ENCODE peak calls at places on chromosomes 5 and 9, in four cellular contexts. T is psoas muscle, W is brain microvascular endothelial cell, K is SJSA1. Z is an unnamed sample. For H3K27me3, the result is how much of the 10 kb centered on the place peaks cover.

GRCh38 chr9:88772602-88773001 is 218.7 kb upstream of the S1PR3 start:
- DNase-seq in T (no peak), W (no peak), K (no peak), Z (no peak)

GRCh38 chr9:121840838-121841760 is 189.7 kb downstream of the DAB2IP start:
- DNase-seq in T (no peak), W (no peak), K (peak), Z (no peak)

GRCh38 chr5:91486638-91487037 is 103.5 kb upstream of the ARRDC3 start:
- DNase-seq in T (no peak), W (peak), K (no peak), Z (no peak)

GRCh38 chr5:27125856-27126255 is 87.5 kb upstream of the CDH9 start:
- DNase-seq in T (no peak), W (peak), K (no peak), Z (no peak)

GRCh38 chr9:3743901-3744413 is 218.2 kb upstream of the RFX3 start:
- DNase-seq in T (no peak), W (no peak), K (no peak), Z (no peak)

GRCh38 chr5:124263172-124263571 is 483.3 kb downstream of the ZNF608 start:
- DNase-seq in T (no peak), W (no peak), K (no peak), Z (no peak)

GRCh38 chr5:114782869-114783268 is 386.8 kb downstream of the TRIM36 start:
- DNase-seq in T (peak), W (no peak), K (no peak), Z (peak)

GRCh38 chr5:133049726-133050048 is 2.1 kb upstream of the HSPA4 start:
- DNase-seq in T (no peak), W (peak), K (no peak), Z (no peak)

GRCh38 chr9:89207026-89207425 is 28.4 kb upstream of the SHC3 start:
- DNase-seq in T (no peak), W (no peak), K (no peak), Z (no peak)

GRCh38 chr9:21160178-21160577 is 6.3 kb downstream of the IFNA21 start:
- DNase-seq in T (no peak), W (peak), K (no peak), Z (no peak)

GRCh38 chr9:93668261-93668871 is 92.0 kb downstream of the PHF2 start:
- DNase-seq in T (peak), W (no peak), K (peak), Z (no peak)

GRCh38 chr5:32308951-32309350 is 3.8 kb downstream of the MTMR12 start:
- DNase-seq in T (no peak), W (no peak), K (no peak), Z (no peak)

GRCh38 chr5:134148316-134148715 is 28.4 kb downstream of the SKP1 start:
- DNase-seq in T (peak), W (no peak), K (peak), Z (no peak)

GRCh38 chr9:72691671-72692070 is 170.3 kb downstream of the TMC1 start:
- DNase-seq in T (no peak), W (no peak), K (no peak), Z (no peak)

GRCh38 chr5:179374506-179375235 is 29.4 kb upstream of the ADAMTS2 start:
- DNase-seq in T (no peak), W (no peak), K (peak), Z (no peak)

GRCh38 chr5:75701856-75702255 is 15.4 kb downstream of the POC5 start:
- DNase-seq in T (no peak), W (no peak), K (no peak), Z (no peak)

GRCh38 chr5:65721050-65721774 is 697 bp downstream of the SGTB start:
- DNase-seq in T (peak), W (peak), K (peak), Z (peak)

GRCh38 chr9:126860077-126860756 is at the start of gene ZBTB34:
- DNase-seq in T (peak), W (peak), K (peak), Z (peak)

GRCh38 chr5:138725885-138726457 is 27.3 kb upstream of the CTNNA1 start:
- DNase-seq in T (no peak), W (no peak), K (no peak), Z (peak)

GRCh38 chr9:93667006-93667405 is 90.6 kb downstream of the PHF2 start:
- DNase-seq in T (peak), W (no peak), K (peak), Z (no peak)

GRCh38 chr5:133552925-133553525 is 59.3 kb downstream of the FSTL4 start:
- DNase-seq in T (peak), W (peak), K (peak), Z (peak)

GRCh38 chr9:35746583-35746982 is 2.4 kb downstream of the GBA2 start:
- DNase-seq in T (no peak), W (no peak), K (no peak), Z (peak)

GRCh38 chr5:124179788-124180187 is 566.7 kb downstream of the ZNF608 start:
- DNase-seq in T (no peak), W (no peak), K (no peak), Z (no peak)

GRCh38 chr5:72467421-72467820 is 39.8 kb downstream of the ZNF366 start:
- DNase-seq in T (no peak), W (no peak), K (no peak), Z (no peak)

GRCh38 chr5:138353550-138353893 is 1.0 kb downstream of the KDM3B start:
- DNase-seq in T (no peak), W (no peak), K (no peak), Z (no peak)

DNA sequence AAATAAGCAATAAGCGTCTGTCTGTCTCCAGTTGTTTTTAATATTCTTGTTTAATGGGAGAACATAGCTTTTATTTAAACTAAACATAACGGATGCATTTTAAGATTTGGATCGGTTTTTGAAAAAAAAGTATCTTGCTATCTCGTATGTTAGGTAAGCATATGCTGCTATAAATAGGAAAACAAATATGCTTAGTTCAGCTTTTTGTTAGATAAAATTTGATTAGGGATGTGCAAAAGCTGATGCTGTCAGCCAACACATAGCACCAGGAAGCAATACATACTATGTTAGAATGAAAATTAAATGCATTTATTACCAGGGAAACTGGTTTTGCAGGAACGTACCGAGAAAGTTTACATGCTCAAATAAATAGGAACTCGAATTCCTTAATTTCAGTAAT is 843.1 kb upstream of the WWC1 start:
- DNase-seq in T (no peak), W (no peak), K (no peak), Z (no peak)
- H3K4me3 ChIP-seq in T (no peak), W (no peak), K (no peak), Z (no peak)

GRCh38 chr5:88686743-88687142 is 196.2 kb downstream of the MEF2C start:
- DNase-seq in T (no peak), W (no peak), K (no peak), Z (no peak)
- H3K27me3 ChIP-seq in T (half or more), W (half or more), K (under half), Z (half or more)

GRCh38 chr9:129176786-129177442 is 1.1 kb downstream of the IER5L start:
- DNase-seq in T (peak), W (peak), K (no peak), Z (peak)

GRCh38 chr9:129178983-129179382 is 922 bp upstream of the IER5L start:
- DNase-seq in T (no peak), W (no peak), K (no peak), Z (no peak)

GRCh38 chr9:129177791-129178578 is at the start of gene IER5L:
- DNase-seq in T (peak), W (peak), K (peak), Z (peak)

GRCh38 chr9:129177443-129177790 is 644 bp downstream of the IER5L start:
- DNase-seq in T (no peak), W (no peak), K (no peak), Z (no peak)

GRCh38 chr9:129178579-129178909 is 483 bp upstream of the IER5L start:
- DNase-seq in T (no peak), W (no peak), K (no peak), Z (no peak)
- H3K4me3 ChIP-seq in T (peak), W (peak), K (peak), Z (peak)

GRCh38 chr5:1936901-1937300 is 54.2 kb upstream of the IRX4 start:
- DNase-seq in T (no peak), W (no peak), K (no peak), Z (no peak)

GRCh38 chr5:1937590-1937989 is 54.9 kb upstream of the IRX4 start:
- DNase-seq in T (peak), W (no peak), K (no peak), Z (no peak)

GRCh38 chr5:1938310-1939000 is 55.7 kb upstream of the IRX4 start:
- DNase-seq in T (peak), W (no peak), K (no peak), Z (no peak)

GRCh38 chr5:1934801-1935429 is 52.2 kb upstream of the IRX4 start:
- DNase-seq in T (peak), W (no peak), K (no peak), Z (no peak)

DNA sequence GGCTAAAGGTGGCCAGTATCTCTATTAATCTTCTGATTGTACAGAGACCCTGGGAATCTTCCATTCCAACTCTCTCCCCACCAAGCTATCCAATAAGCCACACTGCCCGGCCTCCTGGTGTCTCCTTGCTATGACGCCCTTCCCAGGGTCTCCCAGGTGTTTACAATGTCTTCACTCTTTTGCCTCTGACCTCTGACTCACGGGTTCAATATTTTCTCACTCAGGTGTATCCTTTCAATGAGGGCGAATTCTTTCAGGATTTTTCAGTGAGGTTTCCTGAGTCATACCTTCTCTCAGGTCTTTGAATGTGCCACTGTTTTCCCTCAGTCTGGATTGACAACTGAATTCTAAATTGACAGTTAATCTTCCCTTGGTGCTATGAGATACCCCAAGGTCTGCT is 53.7 kb upstream of the IRX4 start:
- DNase-seq in T (no peak), W (no peak), K (no peak), Z (no peak)
- H3K27me3 ChIP-seq in T (under half), W (under half), K (under half), Z (under half)

GRCh38 chr5:78518365-78519197 is 130.0 kb downstream of the LHFPL2 start:
- DNase-seq in T (peak), W (peak), K (peak), Z (peak)

GRCh38 chr5:78512440-78512839 is 136.1 kb downstream of the LHFPL2 start:
- DNase-seq in T (no peak), W (no peak), K (no peak), Z (no peak)

GRCh38 chr5:78514427-78515345 is 133.9 kb downstream of the LHFPL2 start:
- DNase-seq in T (no peak), W (no peak), K (no peak), Z (no peak)

GRCh38 chr5:78519198-78519941 is 129.2 kb downstream of the LHFPL2 start:
- DNase-seq in T (no peak), W (no peak), K (no peak), Z (no peak)

GRCh38 chr5:78515665-78516064 is 132.9 kb downstream of the LHFPL2 start:
- DNase-seq in T (no peak), W (no peak), K (no peak), Z (no peak)
- H3K4me3 ChIP-seq in T (no peak), W (no peak), K (no peak), Z (no peak)

DNA sequence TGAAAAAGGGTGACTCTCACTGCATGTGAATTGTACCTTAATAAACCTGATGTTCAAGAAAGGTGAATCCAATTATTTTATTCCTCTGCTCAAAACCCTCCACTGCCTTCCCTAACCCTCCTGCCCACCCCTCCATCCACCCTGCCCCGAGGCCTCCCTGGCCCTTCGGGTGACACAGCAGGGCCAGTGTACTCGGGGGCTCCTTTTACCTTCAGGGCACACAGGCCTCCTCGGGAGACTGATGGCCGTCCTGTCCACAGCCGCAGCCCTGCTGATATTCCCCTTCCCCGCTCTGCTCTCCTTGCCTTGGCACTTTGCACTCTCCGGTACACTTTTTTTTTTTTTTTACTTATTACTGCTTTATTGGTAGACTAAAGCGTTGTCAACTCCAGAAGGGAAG is 234.0 kb downstream of the CACNA1B start:
- DNase-seq in T (no peak), W (no peak), K (no peak), Z (no peak)
- H3K27me3 ChIP-seq in T (under half), W (under half), K (under half), Z (under half)

GRCh38 chr9:133002147-133003070 is 23.9 kb downstream of the GFI1B start:
- DNase-seq in T (no peak), W (no peak), K (no peak), Z (no peak)
- H3K4me3 ChIP-seq in T (no peak), W (no peak), K (no peak), Z (no peak)

DNA sequence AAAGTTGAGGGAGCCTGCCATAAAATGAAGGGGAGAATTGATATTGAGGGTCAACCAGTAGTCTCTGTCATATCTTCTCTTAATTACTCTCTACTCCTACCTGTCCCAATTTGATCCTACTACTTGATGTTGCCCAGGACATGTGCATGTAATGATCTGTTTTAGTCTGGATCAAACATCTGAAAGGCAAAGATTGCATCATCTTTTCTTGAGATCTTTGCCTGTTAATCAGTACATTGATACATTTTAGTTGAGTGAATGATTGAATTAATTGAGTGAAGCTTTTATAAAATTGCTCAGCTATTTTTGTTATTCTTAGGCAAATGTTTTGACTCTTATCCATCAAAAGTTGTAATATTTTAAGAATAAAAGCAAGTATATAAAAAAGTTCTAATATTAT is 21.7 kb downstream of the ARHGEF28 start:
- DNase-seq in T (no peak), W (no peak), K (no peak), Z (no peak)
- H3K27me3 ChIP-seq in T (under half), W (under half), K (under half), Z (under half)

DNA sequence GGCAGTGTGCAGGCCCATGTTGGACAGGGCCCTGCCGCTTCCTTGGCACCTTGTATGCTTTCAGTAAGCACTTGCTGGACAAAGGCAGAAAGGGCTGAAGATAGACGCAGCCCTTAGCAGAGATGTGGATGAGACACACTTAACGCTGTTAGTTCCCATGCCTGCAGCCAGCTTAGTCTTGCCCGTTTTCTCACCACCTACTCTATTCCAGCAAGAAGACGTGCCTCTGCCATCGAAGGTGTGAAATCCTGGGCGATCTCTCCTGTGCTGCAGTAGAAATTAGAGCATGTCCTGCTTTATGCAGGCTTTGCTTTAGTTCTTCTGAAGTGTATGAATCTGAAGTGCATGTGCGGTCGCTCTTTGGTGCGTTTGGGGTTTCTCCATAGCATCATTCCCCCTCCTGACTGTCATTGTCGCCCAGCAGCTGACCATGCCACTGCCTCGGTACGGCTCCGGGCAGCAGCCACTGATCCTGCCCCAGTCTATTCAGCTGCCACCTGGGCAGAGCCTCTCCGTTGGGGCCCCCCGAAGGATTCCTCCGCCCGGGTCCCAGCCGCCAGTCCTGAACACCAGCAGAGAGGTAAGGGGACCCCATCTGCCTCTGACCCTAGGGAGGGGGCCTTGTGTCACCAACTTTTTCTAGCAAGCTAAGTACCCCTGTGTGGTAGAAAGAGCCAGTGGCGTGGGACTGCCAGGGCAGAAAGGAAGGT is 11.6 kb upstream of the POMT1 start:
- DNase-seq in T (no peak), W (no peak), K (no peak), Z (no peak)
- H3K4me3 ChIP-seq in T (no peak), W (no peak), K (no peak), Z (no peak)

GRCh38 chr9:980621-981020 is 4.2 kb downstream of the DMRT3 start:
- DNase-seq in T (no peak), W (no peak), K (no peak), Z (no peak)
- H3K27me3 ChIP-seq in T (half or more), W (half or more), K (under half), Z (under half)